ENCODE peak calls at places on chromosome 19, in nine cellular contexts. A is osteoblast, C is psoas muscle, E is suprapubic skin, L is cardiac muscle cell, G is PC-9, D is mucosa of descending colon, T is mammary epithelial cell, H is uterus. R is an unnamed sample.

GRCh38 chr19:7069904-7070226 is 362 bp downstream of the ZNF557 start:
- DNase-seq in A (peak; percentile 73), C (no peak), E (no peak), L (no peak), G (no peak), D (no peak), T (no peak), H (no peak), R (no peak)

GRCh38 chr19:7138402-7138801 is 68.9 kb downstream of the ZNF557 start:
- DNase-seq in A (no peak), C (no peak), E (peak; percentile 9), L (no peak), G (no peak), D (no peak), T (no peak), H (no peak), R (no peak)

GRCh38 chr19:6828698-6829633 is 56.5 kb downstream of the VAV1 start:
- DNase-seq in A (peak; percentile 67), C (no peak), E (no peak), L (no peak), G (peak; percentile 88), D (no peak), T (no peak), H (no peak), R (no peak)

GRCh38 chr19:17489392-17490030 is 19.2 kb downstream of the SLC27A1 start:
- DNase-seq in A (peak; percentile 42), C (no peak), E (no peak), L (no peak), G (no peak), D (no peak), T (no peak), H (no peak), R (no peak)

GRCh38 chr19:23542562-23542961 is 144.4 kb downstream of the ZNF675 start:
- DNase-seq in A (no peak), C (no peak), E (no peak), L (no peak), G (no peak), D (no peak), T (peak; percentile 54), H (no peak), R (no peak)

GRCh38 chr19:50417138-50417849 is 1.4 kb upstream of the SPIB start:
- DNase-seq in A (no peak), C (no peak), E (no peak), L (no peak), G (no peak), D (peak; percentile 72), T (no peak), H (no peak), R (peak; percentile 57)

GRCh38 chr19:10854350-10855089 is 6.3 kb downstream of the C19orf38 start:
- DNase-seq in A (peak; percentile 8), C (no peak), E (no peak), L (no peak), G (no peak), D (no peak), T (no peak), H (no peak), R (no peak)

GRCh38 chr19:30065680-30066606 is 123.9 kb downstream of the URI1 start:
- DNase-seq in A (peak; percentile 58), C (no peak), E (no peak), L (no peak), G (no peak), D (no peak), T (no peak), H (no peak), R (peak; percentile 0)

GRCh38 chr19:8335343-8336071 is 7.6 kb downstream of the KANK3 start:
- DNase-seq in A (peak; percentile 84), C (no peak), E (no peak), L (peak; percentile 18), G (peak; percentile 68), D (no peak), T (no peak), H (no peak), R (peak; percentile 20)

GRCh38 chr19:10729406-10729805 is 11.5 kb downstream of the DNM2 start:
- DNase-seq in A (no peak), C (no peak), E (no peak), L (no peak), G (no peak), D (peak; percentile 31), T (no peak), H (no peak), R (no peak)

GRCh38 chr19:32287086-32287485 is 58.3 kb upstream of the ZNF507 start:
- DNase-seq in A (peak; percentile 31), C (no peak), E (no peak), L (no peak), G (no peak), D (no peak), T (no peak), H (no peak), R (no peak)

GRCh38 chr19:44677019-44677809 is 5.9 kb downstream of the CEACAM19 start:
- DNase-seq in A (peak; percentile 77), C (no peak), E (no peak), L (no peak), G (peak; percentile 56), D (no peak), T (peak; percentile 55), H (no peak), R (no peak)

GRCh38 chr19:584240-585001 is 5.3 kb upstream of the HCN2 start:
- DNase-seq in A (peak; percentile 98), C (peak; percentile 57), E (peak; percentile 65), L (peak; percentile 79), G (peak; percentile 52), D (peak; percentile 68), T (no peak), H (peak; percentile 45), R (peak; percentile 45)

GRCh38 chr19:18389736-18390074 is 3.7 kb downstream of the GDF15 start:
- DNase-seq in A (no peak), C (no peak), E (no peak), L (no peak), G (no peak), D (no peak), T (no peak), H (no peak), R (no peak)

GRCh38 chr19:51660975-51661600 is 14.5 kb upstream of the SIGLEC14 start:
- DNase-seq in A (peak; percentile 90), C (peak; percentile 59), E (no peak), L (peak; percentile 90), G (peak; percentile 72), D (peak; percentile 55), T (peak; percentile 55), H (peak; percentile 60), R (peak; percentile 56)

GRCh38 chr19:10295305-10295846 is 5.6 kb downstream of the ICAM5 start:
- DNase-seq in A (peak; percentile 85), C (no peak), E (no peak), L (peak; percentile 47), G (no peak), D (peak; percentile 78), T (no peak), H (no peak), R (peak; percentile 74)

GRCh38 chr19:54662730-54663129 is at the start of gene LILRB4:
- DNase-seq in A (no peak), C (no peak), E (no peak), L (no peak), G (no peak), D (no peak), T (no peak), H (no peak), R (peak; percentile 32)

DNA sequence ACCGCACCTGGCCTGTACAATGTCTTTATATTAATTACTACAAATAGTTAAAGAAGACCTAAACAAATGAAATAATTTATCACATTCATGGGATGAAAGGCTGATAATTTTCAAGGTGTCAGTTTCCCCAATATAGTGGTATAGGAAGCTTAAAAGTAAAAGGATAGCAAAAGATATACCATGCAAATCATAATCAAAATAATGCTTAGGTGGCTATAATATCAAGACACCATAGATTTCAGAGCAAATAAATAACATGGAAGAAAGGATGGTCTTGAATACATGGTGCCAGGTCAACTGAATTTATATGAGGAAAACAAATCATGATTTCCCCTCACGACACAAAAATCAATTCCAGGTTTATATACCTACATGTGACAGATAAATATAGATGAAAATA is 4.8 kb downstream of the ZNF790 start:
- DNase-seq in A (no peak), C (no peak), E (no peak), L (no peak), G (no peak), D (no peak), T (no peak), H (no peak), R (no peak)
- H3K9me3 ChIP-seq in A (peaks cover 20% of the 10 kb centered on the region), C (peaks cover 84% of the 10 kb centered on the region), E (peaks cover 53% of the 10 kb centered on the region), L (no peaks in the 10 kb centered on the region), G (peaks cover 66% of the 10 kb centered on the region), D (peaks cover 82% of the 10 kb centered on the region), T (peaks cover 36% of the 10 kb centered on the region), H (peaks cover 62% of the 10 kb centered on the region), R (peaks cover 78% of the 10 kb centered on the region)

DNA sequence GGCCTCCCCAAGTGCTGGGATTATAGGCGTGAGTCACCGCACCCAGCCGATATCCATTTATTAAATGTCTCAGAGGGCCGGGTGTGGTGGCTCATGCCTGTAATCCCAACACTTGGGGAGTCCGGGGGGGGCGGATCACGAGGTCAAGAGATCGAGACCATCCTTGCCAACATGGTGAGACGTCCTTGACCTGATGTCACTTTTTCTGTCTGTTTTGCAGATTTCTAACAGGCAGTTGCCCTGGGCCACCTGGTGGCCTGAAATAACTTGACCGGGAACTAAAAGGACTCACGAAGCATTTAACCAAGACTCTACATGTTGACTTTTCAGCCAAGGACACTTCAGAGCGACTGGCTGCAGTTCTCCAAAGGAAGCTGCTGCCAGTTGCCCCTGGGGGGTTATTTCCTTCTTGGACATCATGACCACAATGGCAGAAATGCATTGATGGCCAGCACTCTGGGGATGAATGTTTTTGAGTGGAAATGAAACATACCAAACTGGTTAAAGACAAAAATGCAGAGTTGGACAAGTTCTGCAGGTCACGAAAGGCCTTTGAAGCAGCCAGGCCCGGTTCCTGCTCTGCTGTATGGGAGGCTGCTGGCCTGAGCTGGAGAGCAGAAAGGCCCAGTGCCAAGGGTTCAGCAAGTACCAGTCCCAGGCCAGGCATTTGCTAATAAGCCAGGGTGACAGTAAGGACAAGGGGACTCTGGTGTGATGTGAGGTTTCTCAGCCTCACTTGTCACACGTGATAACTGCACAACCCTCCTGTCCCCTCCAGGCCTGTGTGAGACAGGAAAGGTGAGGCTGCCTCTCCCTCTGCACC is 8.3 kb downstream of the ZNF837 start:
- DNase-seq in A (peak; percentile 66), C (no peak), E (no peak), L (no peak), G (no peak), D (no peak), T (no peak), H (no peak), R (no peak)
- TF ChIP-seq CTCF in A (peak; percentile 27), C (no peak), E (no peak), L (peak; percentile 6), G (peak; percentile 37), D (no peak), T (no peak), H (no peak), R (no peak)

DNA sequence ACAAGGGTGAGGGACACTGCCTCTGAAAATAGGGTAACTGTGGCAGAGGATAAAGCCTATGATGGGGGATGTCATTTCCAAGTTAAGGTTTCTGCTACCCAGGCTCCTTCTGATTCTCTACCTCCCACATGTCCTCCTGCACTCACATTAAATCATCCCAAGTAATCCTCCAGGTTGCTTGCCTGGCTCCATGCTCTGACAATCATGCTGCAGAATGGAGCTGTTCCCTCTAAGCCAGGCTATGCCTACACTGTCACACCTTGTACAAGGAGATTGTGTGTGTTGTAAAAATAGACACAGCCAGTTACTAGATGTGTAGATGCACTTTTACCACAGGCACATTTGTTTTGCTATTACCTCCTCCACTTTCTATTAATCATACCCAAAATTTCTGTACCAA is 8.0 kb downstream of the ZNF416 start:
- DNase-seq in A (no peak), C (no peak), E (no peak), L (no peak), G (no peak), D (no peak), T (no peak), H (no peak), R (no peak)
- H3K9me3 ChIP-seq in A (peaks cover 64% of the 10 kb centered on the region), C (peaks cover 87% of the 10 kb centered on the region), E (peaks cover 96% of the 10 kb centered on the region), L (no peaks in the 10 kb centered on the region), G (peaks cover 81% of the 10 kb centered on the region), D (peaks cover 100% of the 10 kb centered on the region), T (peaks cover 77% of the 10 kb centered on the region), H (peaks cover 68% of the 10 kb centered on the region), R (peaks cover 69% of the 10 kb centered on the region)

GRCh38 chr19:58543826-58544590 is at the start of gene TRIM28:
- DNase-seq in A (peak; percentile 100), C (peak; percentile 98), E (peak; percentile 99), L (peak; percentile 98), G (peak; percentile 98), D (peak; percentile 99), T (peak; percentile 99), H (peak; percentile 100), R (peak; percentile 99)
- TF ChIP-seq CTCF in A (no peak), C (no peak), E (no peak), L (no peak), G (no peak), D (no peak), T (no peak), H (no peak), R (no peak)